ENCODE peak calls at places on chromosomes 3 and 15, in five cellular contexts. G is endothelial cell of umbilical vein, N is psoas muscle, X is head of caudate nucleus, M is tibial artery. D is an unnamed sample.

GRCh38 chr3:194731496-194732073 is 45.9 kb downstream of the FAM43A start:
- DNase-seq in G (no peak), N (no peak), X (no peak), M (no peak), D (no peak)

GRCh38 chr15:92900712-92901052 is 558 bp downstream of the CHD2 start:
- DNase-seq in G (no peak), N (no peak), X (no peak), M (no peak), D (no peak)

GRCh38 chr3:184611606-184612304 is 50.2 kb downstream of the EPHB3 start:
- DNase-seq in G (no peak), N (no peak), X (no peak), M (no peak), D (no peak)

GRCh38 chr15:75452364-75452967 is 976 bp upstream of the SIN3A start:
- DNase-seq in G (peak; percentile 76), N (peak; percentile 87), X (peak; percentile 73), M (peak; percentile 95), D (peak; percentile 84)

GRCh38 chr15:63188937-63189871 is at the start of gene RAB8B:
- DNase-seq in G (peak; percentile 94), N (peak; percentile 100), X (peak; percentile 99), M (peak; percentile 99), D (peak; percentile 96)

GRCh38 chr3:111246967-111247760 is 175.5 kb downstream of the NECTIN3 start:
- DNase-seq in G (no peak), N (no peak), X (no peak), M (no peak), D (no peak)

GRCh38 chr15:27993996-27994775 is 104.9 kb downstream of the OCA2 start:
- DNase-seq in G (no peak), N (no peak), X (no peak), M (no peak), D (no peak)

GRCh38 chr3:69671082-69671952 is 67.9 kb upstream of the MITF start:
- DNase-seq in G (peak; percentile 62), N (no peak), X (no peak), M (no peak), D (peak; percentile 68)

GRCh38 chr3:116929534-116930222 is 220.1 kb downstream of the TUSC7 start:
- DNase-seq in G (peak; percentile 76), N (no peak), X (no peak), M (no peak), D (no peak)

GRCh38 chr3:49616061-49616460 is 58.1 kb upstream of the APEH start:
- DNase-seq in G (no peak), N (no peak), X (no peak), M (peak; percentile 21), D (no peak)

GRCh38 chr3:50125541-50126286 is 29.4 kb upstream of the SEMA3F start:
- DNase-seq in G (no peak), N (no peak), X (no peak), M (peak; percentile 51), D (no peak)

D was measured in putamen.